ENCODE peak calls at places on chromosomes 7 and 10, in four cellular contexts. L is cardiac fibroblast, P is OCI-LY7, A is esophagus squamous epithelium. N is an unnamed sample.

GRCh38 chr7:133681529-133681928 is 428.7 kb downstream of the EXOC4 start:
- DNase-seq in L (no peak), P (no peak), A (no peak), N (no peak)

GRCh38 chr10:25797888-25798429 is 136.1 kb upstream of the MYO3A start:
- DNase-seq in P (no peak), A (no peak), L (peak; percentile 68), N (no peak)

GRCh38 chr10:124123141-124123540 is 29.7 kb upstream of the CHST15 start:
- DNase-seq in A (no peak), L (no peak), P (no peak), N (no peak)

GRCh38 chr10:21364196-21365114 is 161.0 kb downstream of the SKIDA1 start:
- DNase-seq in L (peak; percentile 85), P (no peak), A (no peak), N (no peak)

GRCh38 chr7:34900891-34901493 is 136.3 kb downstream of the DPY19L1 start:
- DNase-seq in L (peak; percentile 5), A (no peak), P (peak; percentile 1), N (peak; percentile 44)

GRCh38 chr7:133436014-133436428 is 183.1 kb downstream of the EXOC4 start:
- DNase-seq in P (no peak), L (peak; percentile 89), A (no peak), N (no peak)

GRCh38 chr10:124962421-124962820 is 20.5 kb downstream of the ZRANB1 start:
- DNase-seq in A (no peak), P (no peak), L (no peak), N (no peak)

GRCh38 chr7:94510582-94511456 is 1.2 kb downstream of the CASD1 start:
- DNase-seq in L (peak; percentile 29), A (no peak), P (peak; percentile 60), N (no peak)

GRCh38 chr7:70681847-70682350 is 450.0 kb upstream of the GALNT17 start:
- DNase-seq in A (no peak), P (peak; percentile 45), L (no peak), N (peak; percentile 45)

GRCh38 chr10:11866199-11866925 is 43.2 kb downstream of the PROSER2 start:
- DNase-seq in A (no peak), P (no peak), L (no peak), N (no peak)

GRCh38 chr7:136389933-136390332 is 412.8 kb upstream of the MTPN start:
- DNase-seq in L (no peak), A (no peak), P (no peak), N (no peak)

GRCh38 chr7:105963038-105963667 is at the start of gene CDHR3:
- DNase-seq in A (no peak), L (no peak), P (no peak), N (no peak)

GRCh38 chr7:116242177-116242576 is 31.8 kb downstream of the TES start:
- DNase-seq in L (no peak), A (no peak), P (no peak), N (no peak)

GRCh38 chr7:71566376-71566775 is 434.4 kb downstream of the GALNT17 start:
- DNase-seq in A (no peak), L (no peak), P (no peak), N (no peak)

DNA sequence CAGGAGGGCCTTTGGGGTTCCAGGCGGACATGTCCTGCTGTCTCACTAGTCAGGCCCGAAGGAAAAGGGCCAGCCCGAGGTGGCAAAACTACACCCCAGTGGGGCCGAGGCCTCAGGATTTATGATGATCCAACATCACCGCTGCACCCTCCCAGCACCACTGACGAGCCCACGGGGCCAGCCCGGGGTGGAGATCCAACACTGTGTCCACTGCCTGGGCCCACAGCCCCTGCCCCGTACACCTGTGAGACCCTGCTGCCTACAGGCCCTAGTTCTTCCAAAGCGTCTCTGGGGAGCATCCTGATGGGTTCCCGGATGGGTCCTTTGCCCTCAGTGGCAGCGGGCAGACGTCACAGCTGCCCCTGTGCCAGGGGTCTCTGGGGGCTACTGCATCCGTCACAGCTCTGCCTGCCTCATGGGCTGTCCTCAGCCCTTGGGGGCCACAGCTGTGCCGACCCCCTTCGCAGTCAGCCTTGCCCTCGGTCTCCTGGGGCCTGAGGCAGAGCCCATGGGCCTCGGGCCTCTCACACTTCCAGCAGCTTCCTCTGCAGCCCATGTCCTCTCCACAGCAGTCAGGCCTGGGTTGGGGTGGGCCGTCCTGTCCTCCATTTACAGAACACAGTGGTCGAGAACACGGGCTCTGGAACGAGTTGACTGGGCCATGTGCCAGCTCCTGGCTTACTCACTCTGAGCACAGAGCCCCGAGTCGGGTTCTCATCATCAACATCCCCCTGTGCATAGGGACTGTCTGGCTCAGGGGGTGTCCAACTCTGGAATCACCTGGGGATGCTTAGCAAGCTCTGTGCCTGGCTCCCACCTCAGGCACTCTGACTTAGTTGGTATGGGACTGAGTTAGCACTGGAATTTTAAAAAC is 64.9 kb downstream of the FOXL3 start:
- DNase-seq in A (no peak), L (no peak), P (no peak), N (no peak)
- TF ChIP-seq CTCF in A (no peak), L (no peak), P (no peak), N (no peak)

GRCh38 chr10:80567292-80567691 is 29.6 kb downstream of the SH2D4B start:
- DNase-seq in P (no peak), L (no peak), A (no peak), N (no peak)
- TF ChIP-seq CTCF in P (no peak), L (peak; percentile 4), A (no peak), N (no peak)

GRCh38 chr7:1813394-1814088 is 143.5 kb downstream of the ELFN1 start:
- DNase-seq in P (no peak), L (no peak), A (no peak), N (no peak)

GRCh38 chr7:1810961-1811849 is 141.1 kb downstream of the ELFN1 start:
- DNase-seq in A (no peak), P (no peak), L (peak; percentile 45), N (no peak)

GRCh38 chr7:1811850-1812692 is 142.0 kb downstream of the ELFN1 start:
- DNase-seq in L (no peak), P (peak; percentile 18), A (no peak), N (peak; percentile 64)

GRCh38 chr7:1814089-1814811 is 144.2 kb downstream of the ELFN1 start:
- DNase-seq in L (no peak), P (no peak), A (no peak), N (no peak)

GRCh38 chr7:1812693-1813393 is 142.8 kb downstream of the ELFN1 start:
- DNase-seq in L (no peak), P (no peak), A (no peak), N (no peak)
- TF ChIP-seq CTCF in L (peak; percentile 12), P (no peak), A (no peak), N (no peak)

DNA sequence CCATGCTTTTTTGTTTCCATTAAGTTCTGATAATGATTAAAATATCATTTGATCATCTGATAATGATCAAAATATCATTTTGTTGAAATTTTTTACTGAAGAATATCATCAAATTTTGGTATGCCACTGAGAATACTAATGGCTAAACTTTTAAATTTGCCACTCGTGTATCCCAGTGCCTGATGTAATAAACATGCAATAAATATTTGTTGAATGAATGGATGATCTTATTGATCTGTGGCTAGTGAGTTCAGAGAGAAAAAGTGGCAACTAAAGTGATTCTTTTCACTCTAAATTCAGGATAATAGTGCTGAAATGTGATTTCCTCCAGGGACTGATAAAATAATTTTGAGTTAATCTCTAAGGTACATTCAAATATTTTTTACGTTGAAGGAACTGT is 159.3 kb upstream of the WNT16 start:
- DNase-seq in L (no peak), A (no peak), P (no peak), N (no peak)
- TF ChIP-seq CTCF in L (no peak), A (no peak), P (no peak), N (no peak)

GRCh38 chr10:49488056-49488455 is 50.9 kb downstream of the ERCC6 start:
- DNase-seq in L (no peak), A (no peak), P (no peak), N (no peak)

GRCh38 chr10:49486738-49487137 is 52.2 kb downstream of the ERCC6 start:
- DNase-seq in A (no peak), P (no peak), L (no peak), N (no peak)

GRCh38 chr10:49484501-49485230 is 54.3 kb downstream of the ERCC6 start:
- DNase-seq in A (no peak), P (no peak), L (peak; percentile 43), N (no peak)

DNA sequence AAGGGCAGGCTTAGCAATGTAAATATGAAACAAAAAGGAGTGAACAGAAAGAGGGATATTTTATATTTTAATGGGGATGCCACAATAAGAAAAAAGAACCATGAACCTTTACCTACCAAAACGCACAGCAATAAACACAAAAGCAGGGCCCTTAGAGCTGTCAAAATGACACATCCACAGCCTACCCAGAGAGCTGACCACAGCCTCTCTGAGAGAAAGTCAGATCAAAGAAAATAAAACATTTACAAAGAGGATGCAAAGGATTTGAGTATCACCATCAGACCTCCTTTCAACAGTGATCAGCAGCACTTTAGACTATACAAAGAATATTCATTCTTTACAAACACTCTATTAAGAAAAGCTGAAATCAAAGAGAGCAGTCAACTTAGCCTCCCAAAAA is 52.9 kb downstream of the ERCC6 start:
- DNase-seq in A (no peak), P (no peak), L (no peak), N (no peak)
- TF ChIP-seq CTCF in A (no peak), P (no peak), L (no peak), N (no peak)

N was measured in GM10248.